ENCODE peak calls at places on chromosomes 4 and X, in five cellular contexts. One of them, this sample, is unnamed.
A peak's percentile ranks its signal among the peaks of the same experiment; 100 is the strongest.

GRCh38 chr4:73609688-73610087 is 10.5 kb downstream of the RASSF6 start:
- DNase-seq in endothelial cell of umbilical vein: peak; percentile 84
- DNase-seq in breast epithelium: no peak
- DNase-seq in esophagus muscularis mucosa: no peak
- DNase-seq in suprapubic skin: no peak
- DNase-seq in this sample: no peak

GRCh38 chr4:5710962-5711478 is at the start of gene EVC:
- DNase-seq in suprapubic skin: peak; percentile 86
- DNase-seq in esophagus muscularis mucosa: peak; percentile 94
- DNase-seq in breast epithelium: peak; percentile 75
- DNase-seq in endothelial cell of umbilical vein: peak; percentile 67
- DNase-seq in this sample: no peak

GRCh38 chr4:81806485-81806884 is 334.8 kb upstream of the RASGEF1B start:
- DNase-seq in endothelial cell of umbilical vein: no peak
- DNase-seq in breast epithelium: no peak
- DNase-seq in suprapubic skin: no peak
- DNase-seq in esophagus muscularis mucosa: no peak
- DNase-seq in this sample: no peak

GRCh38 chr4:149896428-149896827 is 80.8 kb upstream of the IQCM start:
- DNase-seq in esophagus muscularis mucosa: no peak
- DNase-seq in endothelial cell of umbilical vein: peak; percentile 16
- DNase-seq in breast epithelium: no peak
- DNase-seq in suprapubic skin: no peak
- DNase-seq in this sample: no peak

GRCh38 chr4:81421346-81422218 is 50.1 kb downstream of the RASGEF1B start:
- DNase-seq in suprapubic skin: no peak
- DNase-seq in endothelial cell of umbilical vein: no peak
- DNase-seq in breast epithelium: no peak
- DNase-seq in esophagus muscularis mucosa: no peak
- DNase-seq in this sample: no peak

GRCh38 chr4:148574502-148574901 is 132.3 kb upstream of the NR3C2 start:
- DNase-seq in suprapubic skin: no peak
- DNase-seq in endothelial cell of umbilical vein: no peak
- DNase-seq in esophagus muscularis mucosa: no peak
- DNase-seq in breast epithelium: no peak
- DNase-seq in this sample: no peak

GRCh38 chr4:141314627-141315026 is 93.9 kb downstream of the ZNF330 start:
- DNase-seq in esophagus muscularis mucosa: no peak
- DNase-seq in endothelial cell of umbilical vein: no peak
- DNase-seq in breast epithelium: no peak
- DNase-seq in suprapubic skin: no peak
- DNase-seq in this sample: no peak

GRCh38 chr4:112894480-112894879 is 155.0 kb upstream of the ANK2 start:
- DNase-seq in esophagus muscularis mucosa: no peak
- DNase-seq in breast epithelium: no peak
- DNase-seq in endothelial cell of umbilical vein: no peak
- DNase-seq in suprapubic skin: no peak
- DNase-seq in this sample: no peak

GRCh38 chr4:83237591-83237990 is 47.0 kb downstream of the COQ2 start:
- DNase-seq in esophagus muscularis mucosa: no peak
- DNase-seq in suprapubic skin: no peak
- DNase-seq in endothelial cell of umbilical vein: no peak
- DNase-seq in breast epithelium: no peak
- DNase-seq in this sample: no peak

GRCh38 chr4:70902577-70903281 is 560 bp downstream of the MOB1B start:
- DNase-seq in endothelial cell of umbilical vein: peak; percentile 54
- DNase-seq in esophagus muscularis mucosa: no peak
- DNase-seq in breast epithelium: no peak
- DNase-seq in suprapubic skin: no peak
- DNase-seq in this sample: no peak

GRCh38 chr4:102994803-102995202 is 24.7 kb downstream of the SLC9B1 start:
- DNase-seq in esophagus muscularis mucosa: no peak
- DNase-seq in breast epithelium: no peak
- DNase-seq in endothelial cell of umbilical vein: no peak
- DNase-seq in suprapubic skin: no peak
- DNase-seq in this sample: no peak
- TF ChIP-seq POLR2A in esophagus muscularis mucosa: no peak
- TF ChIP-seq POLR2A in breast epithelium: no peak
- TF ChIP-seq POLR2A in endothelial cell of umbilical vein: no peak
- TF ChIP-seq POLR2A in suprapubic skin: no peak
- TF ChIP-seq POLR2A in this sample: no peak

GRCh38 chr4:3305610-3306371 is 13.0 kb downstream of the RGS12 start:
- DNase-seq in endothelial cell of umbilical vein: peak; percentile 95
- DNase-seq in breast epithelium: peak; percentile 6
- DNase-seq in esophagus muscularis mucosa: no peak
- DNase-seq in suprapubic skin: no peak
- DNase-seq in this sample: peak; percentile 65
- TF ChIP-seq POLR2AphosphoS5 in endothelial cell of umbilical vein: peak; percentile 98
- TF ChIP-seq POLR2AphosphoS5 in breast epithelium: no peak
- TF ChIP-seq POLR2AphosphoS5 in esophagus muscularis mucosa: no peak
- TF ChIP-seq POLR2AphosphoS5 in suprapubic skin: no peak
- TF ChIP-seq POLR2AphosphoS5 in this sample: peak; percentile 81

GRCh38 chr4:145887241-145887964 is 51.2 kb downstream of the ZNF827 start:
- DNase-seq in suprapubic skin: no peak
- DNase-seq in endothelial cell of umbilical vein: peak; percentile 45
- DNase-seq in breast epithelium: no peak
- DNase-seq in esophagus muscularis mucosa: no peak
- DNase-seq in this sample: no peak
- H3K27ac ChIP-seq in suprapubic skin: peak overlapping the region; percentile 10
- H3K27ac ChIP-seq in endothelial cell of umbilical vein: no peak overlapping the region
- H3K27ac ChIP-seq in breast epithelium: peak overlapping the region; percentile 64
- H3K27ac ChIP-seq in esophagus muscularis mucosa: peak overlapping the region; percentile 70
- H3K27ac ChIP-seq in this sample: no peak overlapping the region

GRCh38 chrX:130111220-130111934 is 1.1 kb upstream of the ELF4 start:
- DNase-seq in endothelial cell of umbilical vein: no peak
- DNase-seq in esophagus muscularis mucosa: no peak
- DNase-seq in breast epithelium: no peak
- DNase-seq in suprapubic skin: no peak
- DNase-seq in this sample: peak; percentile 86

GRCh38 chrX:130110379-130111219 is at the start of gene ELF4:
- DNase-seq in endothelial cell of umbilical vein: no peak
- DNase-seq in breast epithelium: no peak
- DNase-seq in esophagus muscularis mucosa: no peak
- DNase-seq in suprapubic skin: no peak
- DNase-seq in this sample: peak; percentile 88

GRCh38 chrX:130109429-130110378 is 593 bp downstream of the ELF4 start:
- DNase-seq in esophagus muscularis mucosa: no peak
- DNase-seq in breast epithelium: no peak
- DNase-seq in endothelial cell of umbilical vein: no peak
- DNase-seq in suprapubic skin: no peak
- DNase-seq in this sample: peak; percentile 86

GRCh38 chrX:130106071-130106470 is 4.2 kb downstream of the ELF4 start:
- DNase-seq in suprapubic skin: no peak
- DNase-seq in breast epithelium: no peak
- DNase-seq in endothelial cell of umbilical vein: peak; percentile 62
- DNase-seq in esophagus muscularis mucosa: no peak
- DNase-seq in this sample: no peak

DNA sequence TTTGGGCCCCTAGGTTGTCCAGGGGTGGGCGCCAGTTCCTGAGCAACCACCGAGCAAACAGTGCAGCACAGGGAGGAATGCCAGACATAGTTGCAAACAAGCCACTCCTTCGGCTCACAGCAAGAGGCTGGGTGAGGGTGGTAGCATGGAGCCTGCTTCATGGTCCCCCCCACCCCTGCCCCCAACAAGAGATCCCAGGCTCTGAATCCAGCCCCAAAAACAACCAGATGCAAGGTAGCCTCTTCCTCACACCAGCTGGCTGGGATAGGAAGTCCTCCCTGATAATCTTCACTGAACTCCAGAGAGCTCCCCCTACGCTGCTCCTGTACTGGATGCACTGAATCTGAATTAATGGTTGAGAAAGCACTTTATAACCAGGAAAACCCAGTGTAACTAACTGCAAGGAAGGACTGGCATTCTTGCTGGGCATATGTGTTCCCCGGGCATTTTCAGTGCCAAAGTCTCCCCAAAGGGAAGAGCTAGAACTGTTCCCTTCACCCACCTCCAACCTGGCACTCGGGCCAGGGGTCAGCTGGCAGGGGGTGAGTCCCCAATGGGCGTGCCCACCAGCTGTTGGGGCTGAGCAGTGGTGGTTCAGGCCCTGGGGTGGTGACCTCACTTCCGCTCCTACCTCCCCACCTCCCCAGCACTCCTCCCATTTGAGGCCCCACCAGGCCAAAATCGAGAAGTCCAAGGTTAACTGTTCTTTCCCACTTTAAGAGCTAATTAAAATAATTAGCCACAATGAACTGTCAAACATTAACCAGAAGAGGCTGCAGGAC is 1.5 kb downstream of the ELF4 start:
- DNase-seq in suprapubic skin: no peak
- DNase-seq in breast epithelium: no peak
- DNase-seq in endothelial cell of umbilical vein: no peak
- DNase-seq in esophagus muscularis mucosa: no peak
- DNase-seq in this sample: peak; percentile 90
- TF ChIP-seq POLR2A in suprapubic skin: no peak
- TF ChIP-seq POLR2A in breast epithelium: no peak
- TF ChIP-seq POLR2A in endothelial cell of umbilical vein: no peak
- TF ChIP-seq POLR2A in esophagus muscularis mucosa: no peak
- TF ChIP-seq POLR2A in this sample: no peak

GRCh38 chrX:134737061-134737460 is 78.8 kb upstream of the PLAC1 start:
- DNase-seq in breast epithelium: no peak
- DNase-seq in endothelial cell of umbilical vein: peak; percentile 75
- DNase-seq in esophagus muscularis mucosa: no peak
- DNase-seq in suprapubic skin: no peak
- DNase-seq in this sample: no peak
- TF ChIP-seq POLR2AphosphoS5 in breast epithelium: no peak
- TF ChIP-seq POLR2AphosphoS5 in endothelial cell of umbilical vein: no peak
- TF ChIP-seq POLR2AphosphoS5 in esophagus muscularis mucosa: peak; percentile 13
- TF ChIP-seq POLR2AphosphoS5 in suprapubic skin: no peak
- TF ChIP-seq POLR2AphosphoS5 in this sample: no peak

GRCh38 chr4:158912390-158913175 is 143.8 kb downstream of the FNIP2 start:
- DNase-seq in endothelial cell of umbilical vein: no peak
- DNase-seq in suprapubic skin: no peak
- DNase-seq in breast epithelium: no peak
- DNase-seq in esophagus muscularis mucosa: no peak
- DNase-seq in this sample: no peak
- H3K27ac ChIP-seq in endothelial cell of umbilical vein: no peak overlapping the region
- H3K27ac ChIP-seq in suprapubic skin: no peak overlapping the region
- H3K27ac ChIP-seq in breast epithelium: no peak overlapping the region
- H3K27ac ChIP-seq in esophagus muscularis mucosa: no peak overlapping the region
- H3K27ac ChIP-seq in this sample: no peak overlapping the region

DNA sequence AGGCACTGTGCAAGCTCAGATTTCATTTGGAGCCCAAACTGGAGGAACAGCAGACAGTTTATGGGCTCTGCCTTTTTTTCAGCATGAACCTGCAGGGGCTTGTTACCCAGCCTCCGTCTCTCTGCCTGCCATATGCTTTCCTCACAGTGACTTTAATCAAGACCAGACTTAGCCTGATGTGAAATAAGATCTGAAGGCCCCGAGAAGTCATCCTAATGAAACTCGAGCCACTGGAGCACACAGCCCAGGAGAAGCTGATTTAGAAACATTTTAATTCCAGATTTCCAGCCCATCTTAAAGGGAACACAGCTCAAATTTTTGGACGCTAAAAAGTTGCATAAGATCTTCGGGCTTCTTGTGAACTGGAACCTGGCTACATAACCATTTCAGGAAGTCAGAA is 55.6 kb downstream of the SPATA18 start:
- DNase-seq in endothelial cell of umbilical vein: no peak
- DNase-seq in breast epithelium: no peak
- DNase-seq in suprapubic skin: no peak
- DNase-seq in esophagus muscularis mucosa: no peak
- DNase-seq in this sample: no peak
- TF ChIP-seq POLR2A in endothelial cell of umbilical vein: no peak
- TF ChIP-seq POLR2A in breast epithelium: no peak
- TF ChIP-seq POLR2A in suprapubic skin: no peak
- TF ChIP-seq POLR2A in esophagus muscularis mucosa: no peak
- TF ChIP-seq POLR2A in this sample: no peak

GRCh38 chrX:135985123-135985973 is at the start of gene SLC9A6:
- DNase-seq in suprapubic skin: peak; percentile 76
- DNase-seq in endothelial cell of umbilical vein: peak; percentile 67
- DNase-seq in breast epithelium: peak; percentile 53
- DNase-seq in esophagus muscularis mucosa: peak; percentile 92
- DNase-seq in this sample: peak; percentile 95
- TF ChIP-seq POLR2AphosphoS5 in suprapubic skin: no peak
- TF ChIP-seq POLR2AphosphoS5 in endothelial cell of umbilical vein: peak; percentile 33
- TF ChIP-seq POLR2AphosphoS5 in breast epithelium: no peak
- TF ChIP-seq POLR2AphosphoS5 in esophagus muscularis mucosa: peak; percentile 55
- TF ChIP-seq POLR2AphosphoS5 in this sample: peak; percentile 80

GRCh38 chr4:88613417-88613875 is 21.2 kb downstream of the HERC3 start:
- DNase-seq in breast epithelium: no peak
- DNase-seq in esophagus muscularis mucosa: no peak
- DNase-seq in suprapubic skin: no peak
- DNase-seq in endothelial cell of umbilical vein: peak; percentile 78
- DNase-seq in this sample: no peak
- H3K27ac ChIP-seq in breast epithelium: peak overlapping the region; percentile 30
- H3K27ac ChIP-seq in esophagus muscularis mucosa: peak overlapping the region; percentile 86
- H3K27ac ChIP-seq in suprapubic skin: peak overlapping the region; percentile 89
- H3K27ac ChIP-seq in endothelial cell of umbilical vein: peak overlapping the region; percentile 85
- H3K27ac ChIP-seq in this sample: peak overlapping the region; percentile 51